ENCODE peak calls at places on chromosome 10, in five cellular contexts. J is mesothelial cell of epicardium, O is kidney tubule cell, I is Right ventricle myocardium superior, R is EH. T is an unnamed sample.

GRCh38 chr10:7956508-7956907 is 98.0 kb upstream of the GATA3 start:
- DNase-seq in J (no peak), O (peak; percentile 55), I (no peak), R (peak; percentile 89), T (peak; percentile 53)

GRCh38 chr10:49395741-49396665 is at the start of gene DRGX:
- DNase-seq in J (no peak), O (no peak), I (no peak), R (no peak), T (no peak)

GRCh38 chr10:60940435-60940834 is 3.5 kb downstream of the RHOBTB1 start:
- DNase-seq in J (no peak), O (no peak), I (no peak), R (peak; percentile 4), T (no peak)

GRCh38 chr10:93872776-93873175 is 21.0 kb upstream of the SLC35G1 start:
- DNase-seq in J (no peak), O (no peak), I (no peak), R (no peak), T (no peak)

GRCh38 chr10:102718220-102718619 is 3.8 kb downstream of the SFXN2 start:
- DNase-seq in J (no peak), O (peak; percentile 56), I (no peak), R (peak; percentile 56), T (no peak)

GRCh38 chr10:91875779-91876178 is 33.5 kb downstream of the FGFBP3 start:
- DNase-seq in J (no peak), O (no peak), I (no peak), R (no peak), T (no peak)

GRCh38 chr10:79944428-79945395 is 4.2 kb downstream of the SFTPD start:
- DNase-seq in J (no peak), O (no peak), I (no peak), R (no peak), T (no peak)

GRCh38 chr10:58818889-58819288 is 306.2 kb downstream of the BICC1 start:
- DNase-seq in J (no peak), O (no peak), I (no peak), R (peak; percentile 72), T (no peak)

GRCh38 chr10:103448751-103449150 is 3.4 kb downstream of the CALHM2 start:
- DNase-seq in J (no peak), O (peak; percentile 70), I (peak; percentile 82), R (peak; percentile 90), T (no peak)

T was measured in MM.1S.